ENCODE peak calls at places on chromosome 6, in five cellular contexts. One of them, this sample, is unnamed.

GRCh38 chr6:169981568-169981967 is 230.1 kb downstream of the ERMARD start:
- DNase-seq in IMR-90: no peak
- DNase-seq in mesenchymal stem cell: no peak
- DNase-seq in neuronal stem cell: no peak
- DNase-seq in H1: no peak
- DNase-seq in this sample: no peak

GRCh38 chr6:138815797-138816528 is 20.1 kb downstream of the ECT2L start:
- DNase-seq in IMR-90: peak
- DNase-seq in mesenchymal stem cell: peak
- DNase-seq in neuronal stem cell: peak
- DNase-seq in H1: no peak
- DNase-seq in this sample: peak

GRCh38 chr6:797479-798077 is 104.6 kb upstream of the EXOC2 start:
- DNase-seq in IMR-90: peak
- DNase-seq in mesenchymal stem cell: peak
- DNase-seq in neuronal stem cell: peak
- DNase-seq in H1: no peak
- DNase-seq in this sample: peak

GRCh38 chr6:16540804-16541752 is 220.2 kb downstream of the ATXN1 start:
- DNase-seq in IMR-90: no peak
- DNase-seq in mesenchymal stem cell: no peak
- DNase-seq in neuronal stem cell: no peak
- DNase-seq in H1: no peak
- DNase-seq in this sample: no peak

GRCh38 chr6:122869437-122870024 is 80.5 kb downstream of the SMPDL3A start:
- DNase-seq in IMR-90: peak
- DNase-seq in mesenchymal stem cell: peak
- DNase-seq in neuronal stem cell: peak
- DNase-seq in H1: no peak
- DNase-seq in this sample: peak

GRCh38 chr6:30877419-30878262 is 6.7 kb upstream of the DDR1 start:
- DNase-seq in IMR-90: peak
- DNase-seq in mesenchymal stem cell: peak
- DNase-seq in neuronal stem cell: peak
- DNase-seq in H1: peak
- DNase-seq in this sample: peak

GRCh38 chr6:148146717-148147116 is 195.9 kb upstream of the SASH1 start:
- DNase-seq in IMR-90: peak
- DNase-seq in mesenchymal stem cell: no peak
- DNase-seq in neuronal stem cell: no peak
- DNase-seq in H1: peak
- DNase-seq in this sample: no peak

GRCh38 chr6:15893556-15894253 is 230.9 kb upstream of the DTNBP1 start:
- DNase-seq in IMR-90: peak
- DNase-seq in mesenchymal stem cell: no peak
- DNase-seq in neuronal stem cell: no peak
- DNase-seq in H1: no peak
- DNase-seq in this sample: peak

GRCh38 chr6:3026811-3027626 is 27.3 kb downstream of the NQO2 start:
- DNase-seq in IMR-90: peak
- DNase-seq in mesenchymal stem cell: peak
- DNase-seq in neuronal stem cell: no peak
- DNase-seq in H1: no peak
- DNase-seq in this sample: peak

GRCh38 chr6:157990321-157991066 is 8.8 kb downstream of the SYNJ2 start:
- DNase-seq in IMR-90: no peak
- DNase-seq in mesenchymal stem cell: no peak
- DNase-seq in neuronal stem cell: no peak
- DNase-seq in H1: no peak
- DNase-seq in this sample: no peak

GRCh38 chr6:16079354-16079753 is 49.5 kb upstream of the MYLIP start:
- DNase-seq in IMR-90: no peak
- DNase-seq in mesenchymal stem cell: no peak
- DNase-seq in neuronal stem cell: no peak
- DNase-seq in H1: no peak
- DNase-seq in this sample: no peak

GRCh38 chr6:102309700-102310099 is 916.2 kb downstream of the GRIK2 start:
- DNase-seq in IMR-90: no peak
- DNase-seq in mesenchymal stem cell: no peak
- DNase-seq in neuronal stem cell: no peak
- DNase-seq in H1: no peak
- DNase-seq in this sample: no peak

GRCh38 chr6:34475167-34476047 is 9.5 kb downstream of the PACSIN1 start:
- DNase-seq in IMR-90: peak
- DNase-seq in mesenchymal stem cell: peak
- DNase-seq in neuronal stem cell: no peak
- DNase-seq in H1: no peak
- DNase-seq in this sample: no peak

GRCh38 chr6:63475707-63476106 is 96.6 kb upstream of the LOC128125822 start:
- DNase-seq in IMR-90: no peak
- DNase-seq in mesenchymal stem cell: no peak
- DNase-seq in neuronal stem cell: no peak
- DNase-seq in H1: no peak
- DNase-seq in this sample: no peak

GRCh38 chr6:148700047-148700712 is 46.6 kb upstream of the UST start:
- DNase-seq in IMR-90: peak
- DNase-seq in mesenchymal stem cell: peak
- DNase-seq in neuronal stem cell: no peak
- DNase-seq in H1: no peak
- DNase-seq in this sample: no peak

GRCh38 chr6:12635813-12636212 is 80.8 kb upstream of the PHACTR1 start:
- DNase-seq in IMR-90: no peak
- DNase-seq in mesenchymal stem cell: no peak
- DNase-seq in neuronal stem cell: no peak
- DNase-seq in H1: no peak
- DNase-seq in this sample: no peak

GRCh38 chr6:98179606-98180005 is 654.8 kb upstream of the POU3F2 start:
- DNase-seq in IMR-90: no peak
- DNase-seq in mesenchymal stem cell: no peak
- DNase-seq in neuronal stem cell: no peak
- DNase-seq in H1: no peak
- DNase-seq in this sample: no peak

GRCh38 chr6:17574871-17575560 is 25.1 kb upstream of the FAM8A1 start:
- DNase-seq in IMR-90: peak
- DNase-seq in mesenchymal stem cell: peak
- DNase-seq in neuronal stem cell: no peak
- DNase-seq in H1: no peak
- DNase-seq in this sample: no peak

GRCh38 chr6:7974553-7974931 is 64.0 kb upstream of the TXNDC5 start:
- DNase-seq in IMR-90: no peak
- DNase-seq in mesenchymal stem cell: no peak
- DNase-seq in neuronal stem cell: no peak
- DNase-seq in H1: no peak
- DNase-seq in this sample: no peak

GRCh38 chr6:17227403-17227802 is 53.8 kb upstream of the RBM24 start:
- DNase-seq in IMR-90: no peak
- DNase-seq in mesenchymal stem cell: no peak
- DNase-seq in neuronal stem cell: no peak
- DNase-seq in H1: no peak
- DNase-seq in this sample: no peak

GRCh38 chr6:138004423-138005287 is 102.6 kb downstream of the PERP start:
- DNase-seq in IMR-90: peak
- DNase-seq in mesenchymal stem cell: peak
- DNase-seq in neuronal stem cell: no peak
- DNase-seq in H1: no peak
- DNase-seq in this sample: peak

GRCh38 chr6:5278571-5279120 is 17.3 kb downstream of the FARS2 start:
- DNase-seq in IMR-90: no peak
- DNase-seq in mesenchymal stem cell: no peak
- DNase-seq in neuronal stem cell: no peak
- DNase-seq in H1: no peak
- DNase-seq in this sample: no peak

GRCh38 chr6:16621002-16621401 is 140.3 kb downstream of the ATXN1 start:
- DNase-seq in IMR-90: no peak
- DNase-seq in mesenchymal stem cell: no peak
- DNase-seq in neuronal stem cell: no peak
- DNase-seq in H1: no peak
- DNase-seq in this sample: no peak

GRCh38 chr6:20802596-20802995 is 268.3 kb downstream of the CDKAL1 start:
- DNase-seq in IMR-90: peak
- DNase-seq in mesenchymal stem cell: no peak
- DNase-seq in neuronal stem cell: no peak
- DNase-seq in H1: no peak
- DNase-seq in this sample: peak

GRCh38 chr6:20808439-20808838 is 274.2 kb downstream of the CDKAL1 start:
- DNase-seq in IMR-90: no peak
- DNase-seq in mesenchymal stem cell: no peak
- DNase-seq in neuronal stem cell: no peak
- DNase-seq in H1: no peak
- DNase-seq in this sample: no peak

GRCh38 chr6:20806669-20807068 is 272.4 kb downstream of the CDKAL1 start:
- DNase-seq in IMR-90: no peak
- DNase-seq in mesenchymal stem cell: no peak
- DNase-seq in neuronal stem cell: no peak
- DNase-seq in H1: no peak
- DNase-seq in this sample: no peak

GRCh38 chr6:20801595-20801994 is 267.3 kb downstream of the CDKAL1 start:
- DNase-seq in IMR-90: no peak
- DNase-seq in mesenchymal stem cell: no peak
- DNase-seq in neuronal stem cell: no peak
- DNase-seq in H1: no peak
- DNase-seq in this sample: no peak

DNA sequence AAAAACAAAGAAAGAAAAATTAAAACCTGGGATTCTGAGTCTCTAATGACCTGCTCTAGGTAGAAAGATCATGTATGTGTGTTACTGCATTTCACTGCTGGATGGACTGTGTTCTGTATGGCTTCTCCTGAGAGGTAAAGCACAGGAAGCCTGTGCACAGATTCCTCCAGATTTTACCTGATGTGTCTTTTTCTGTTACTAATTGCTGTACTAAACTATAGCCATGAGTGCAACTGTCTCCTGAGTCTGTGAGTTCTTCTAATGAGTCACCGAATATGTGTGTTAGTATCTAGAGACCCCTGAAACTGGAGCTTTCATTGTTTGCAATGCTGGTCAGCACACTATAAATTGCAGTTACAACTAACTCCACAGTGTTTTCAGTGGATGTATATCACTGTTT is 270.8 kb downstream of the CDKAL1 start:
- DNase-seq in IMR-90: peak
- DNase-seq in mesenchymal stem cell: no peak
- DNase-seq in neuronal stem cell: no peak
- DNase-seq in H1: no peak
- DNase-seq in this sample: no peak
- H4K91ac ChIP-seq in IMR-90: no peak
- H4K91ac ChIP-seq in mesenchymal stem cell: no peak
- H4K91ac ChIP-seq in neuronal stem cell: no peak
- H4K91ac ChIP-seq in H1: no peak
- H4K91ac ChIP-seq in this sample: peak

DNA sequence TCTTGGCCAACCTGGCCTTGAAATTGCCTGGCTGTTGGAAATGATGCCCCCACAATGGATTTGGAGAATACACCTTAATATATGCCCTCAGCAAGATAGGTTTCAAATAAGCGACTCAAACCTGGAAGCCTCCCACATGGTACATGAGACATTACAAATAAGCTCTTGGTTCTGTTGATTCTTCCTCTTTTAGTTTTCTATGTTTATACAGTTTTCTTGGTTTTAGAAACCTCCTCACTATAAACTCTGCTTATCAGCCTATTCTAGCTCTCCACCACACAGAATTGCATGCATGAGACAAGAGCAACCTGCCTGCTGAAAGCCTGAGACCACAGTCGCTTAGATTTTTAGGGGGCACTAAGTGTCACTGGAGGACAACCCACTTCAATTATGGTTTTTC is 108.8 kb upstream of the PREP start:
- DNase-seq in IMR-90: no peak
- DNase-seq in mesenchymal stem cell: no peak
- DNase-seq in neuronal stem cell: no peak
- DNase-seq in H1: no peak
- DNase-seq in this sample: no peak
- H2AK5ac ChIP-seq in IMR-90: peak
- H2AK5ac ChIP-seq in mesenchymal stem cell: no peak
- H2AK5ac ChIP-seq in neuronal stem cell: no peak
- H2AK5ac ChIP-seq in H1: no peak
- H2AK5ac ChIP-seq in this sample: no peak

GRCh38 chr6:121828567-121828966 is 393.1 kb downstream of the GJA1 start:
- DNase-seq in IMR-90: no peak
- DNase-seq in mesenchymal stem cell: no peak
- DNase-seq in neuronal stem cell: no peak
- DNase-seq in H1: no peak
- DNase-seq in this sample: no peak
- H3K4me3 ChIP-seq in IMR-90: no peak
- H3K4me3 ChIP-seq in mesenchymal stem cell: no peak
- H3K4me3 ChIP-seq in neuronal stem cell: no peak
- H3K4me3 ChIP-seq in H1: no peak
- H3K4me3 ChIP-seq in this sample: no peak

DNA sequence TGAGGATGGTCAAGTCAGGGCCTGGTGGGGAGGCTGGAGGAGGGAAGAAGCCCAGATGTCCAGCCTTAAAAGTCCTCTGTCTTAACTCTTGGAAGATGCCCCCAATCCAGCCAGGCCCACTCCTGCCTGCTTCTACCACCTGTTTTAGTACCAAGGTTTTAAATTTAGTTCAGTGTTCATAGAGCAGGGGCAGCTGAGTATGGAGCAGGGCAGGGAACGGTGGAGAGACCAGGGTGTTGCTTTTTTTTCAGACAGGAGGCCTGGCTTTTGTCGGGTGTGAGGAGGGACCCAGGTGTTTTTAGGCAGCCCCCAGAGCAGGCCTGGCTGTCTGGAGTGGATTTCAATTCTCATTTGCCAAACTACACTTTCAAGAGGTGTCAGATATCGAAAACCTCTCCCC is 278.8 kb downstream of the CDC5L start:
- DNase-seq in IMR-90: no peak
- DNase-seq in mesenchymal stem cell: no peak
- DNase-seq in neuronal stem cell: no peak
- DNase-seq in H1: no peak
- DNase-seq in this sample: no peak
- H4K91ac ChIP-seq in IMR-90: peak
- H4K91ac ChIP-seq in mesenchymal stem cell: no peak
- H4K91ac ChIP-seq in neuronal stem cell: no peak
- H4K91ac ChIP-seq in H1: peak
- H4K91ac ChIP-seq in this sample: peak

This sample was measured in trophoblast cell.